ENCODE peak calls at places on chromosomes 12 and 14, in nine cellular contexts. Z is adrenal gland, K is uterus, B is transverse colon, G is breast epithelium, U is suprapubic skin, D is ovary, V is endothelial cell of umbilical vein, Q is IMR-90. M is an unnamed sample.

GRCh38 chr12:99195474-99195873 is 452.1 kb upstream of the GARIN6 start:
- DNase-seq in Z (no peak), K (no peak), B (no peak), G (no peak), U (no peak), D (no peak), V (no peak), Q (no peak), M (no peak)

GRCh38 chr14:50859296-50859624 is 12.6 kb upstream of the ABHD12B start:
- DNase-seq in Z (no peak), K (no peak), B (no peak), G (no peak), U (no peak), D (no peak), V (no peak), Q (no peak), M (no peak)

GRCh38 chr14:70654609-70655008 is 12.9 kb downstream of the TTC9 start:
- DNase-seq in Z (no peak), K (no peak), B (no peak), G (no peak), U (no peak), D (no peak), V (no peak), Q (no peak), M (no peak)

GRCh38 chr12:56243731-56244181 is 13.9 kb downstream of the SLC39A5 start:
- DNase-seq in Z (peak; percentile 86), K (no peak), B (no peak), G (no peak), U (no peak), D (no peak), V (no peak), Q (no peak), M (peak; percentile 80)

GRCh38 chr14:68774771-68775613 is 17.9 kb downstream of the ZFP36L1 start:
- DNase-seq in Z (no peak), K (peak; percentile 10), B (no peak), G (peak; percentile 45), U (peak; percentile 55), D (no peak), V (no peak), Q (peak; percentile 84), M (peak; percentile 16)

GRCh38 chr12:3263939-3264699 is 186.9 kb downstream of the TSPAN9 start:
- DNase-seq in Z (no peak), K (peak; percentile 41), B (no peak), G (no peak), U (no peak), D (no peak), V (no peak), Q (no peak), M (no peak)

GRCh38 chr14:100081997-100082625 is 16.9 kb downstream of the EVL start:
- DNase-seq in Z (no peak), K (no peak), B (no peak), G (no peak), U (no peak), D (no peak), V (no peak), Q (no peak), M (no peak)

GRCh38 chr12:53560912-53561589 is 53.8 kb upstream of the NPFF start:
- DNase-seq in Z (no peak), K (no peak), B (no peak), G (no peak), U (no peak), D (no peak), V (no peak), Q (no peak), M (no peak)

GRCh38 chr12:109575683-109576082 is 2.1 kb downstream of the MVK start:
- DNase-seq in Z (no peak), K (no peak), B (no peak), G (no peak), U (no peak), D (no peak), V (no peak), Q (no peak), M (no peak)

GRCh38 chr12:109571773-109572505 is 1.4 kb downstream of the MMAB start:
- DNase-seq in Z (no peak), K (no peak), B (no peak), G (no peak), U (no peak), D (no peak), V (no peak), Q (no peak), M (no peak)

GRCh38 chr12:109573914-109574244 is 285 bp downstream of the MVK start:
- DNase-seq in Z (no peak), K (no peak), B (no peak), G (no peak), U (no peak), D (no peak), V (no peak), Q (no peak), M (no peak)

GRCh38 chr12:109572506-109572845 is 828 bp downstream of the MMAB start:
- DNase-seq in Z (no peak), K (no peak), B (no peak), G (no peak), U (no peak), D (no peak), V (no peak), Q (no peak), M (no peak)

DNA sequence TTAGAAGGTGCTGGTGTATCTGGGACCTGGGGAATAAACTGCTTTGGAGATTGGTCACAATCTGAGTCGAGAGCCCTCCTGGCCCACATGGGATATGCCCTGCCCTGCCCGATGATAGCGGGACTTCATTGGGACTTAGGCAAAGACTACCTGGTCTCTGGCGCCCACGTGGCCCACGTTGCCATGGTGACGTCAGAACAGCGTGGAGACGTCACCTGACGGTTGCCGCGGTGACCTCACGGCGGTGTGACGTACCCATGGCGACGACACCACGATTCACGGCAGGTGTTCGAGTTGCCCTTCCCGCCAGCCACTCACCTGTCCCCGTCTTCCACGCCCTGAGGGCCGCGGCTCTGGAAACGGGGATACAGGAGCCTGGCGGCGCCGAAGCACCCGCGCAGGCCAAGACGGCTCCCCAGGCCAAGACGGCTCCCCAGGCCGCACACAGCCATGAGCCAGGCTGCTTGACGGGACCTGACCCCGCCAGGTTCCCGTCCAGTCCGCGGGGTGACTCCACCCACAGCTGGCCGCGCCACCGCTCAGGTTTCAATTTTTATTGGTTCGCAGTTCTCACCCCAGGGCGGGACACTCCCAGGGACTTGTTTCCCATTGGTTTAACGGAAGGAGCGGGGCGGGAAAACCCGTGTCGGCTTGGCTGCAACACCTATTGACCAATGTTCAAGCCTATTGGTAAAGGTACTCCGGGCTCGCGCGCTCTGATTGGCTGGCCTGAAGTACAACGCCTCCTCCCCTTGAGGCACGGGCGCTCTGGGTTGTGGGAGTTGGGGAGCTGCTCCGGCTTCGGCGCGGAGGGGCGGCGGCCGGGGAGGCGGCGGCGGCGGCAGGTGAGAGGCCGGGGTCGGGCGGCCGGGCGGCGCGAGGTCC is at the start of the genes MMAB and MVK:
- DNase-seq in Z (peak; percentile 100), K (peak; percentile 98), B (peak; percentile 99), G (peak; percentile 100), U (peak; percentile 100), D (peak; percentile 99), V (peak; percentile 99), Q (peak; percentile 99), M (peak; percentile 99)
- TF ChIP-seq POLR2A in Z (peak; percentile 70), K (peak; percentile 21), B (peak; percentile 79), G (no peak), U (peak; percentile 39), D (peak; percentile 88), V (peak; percentile 73), Q (peak; percentile 49), M (peak; percentile 85)

DNA sequence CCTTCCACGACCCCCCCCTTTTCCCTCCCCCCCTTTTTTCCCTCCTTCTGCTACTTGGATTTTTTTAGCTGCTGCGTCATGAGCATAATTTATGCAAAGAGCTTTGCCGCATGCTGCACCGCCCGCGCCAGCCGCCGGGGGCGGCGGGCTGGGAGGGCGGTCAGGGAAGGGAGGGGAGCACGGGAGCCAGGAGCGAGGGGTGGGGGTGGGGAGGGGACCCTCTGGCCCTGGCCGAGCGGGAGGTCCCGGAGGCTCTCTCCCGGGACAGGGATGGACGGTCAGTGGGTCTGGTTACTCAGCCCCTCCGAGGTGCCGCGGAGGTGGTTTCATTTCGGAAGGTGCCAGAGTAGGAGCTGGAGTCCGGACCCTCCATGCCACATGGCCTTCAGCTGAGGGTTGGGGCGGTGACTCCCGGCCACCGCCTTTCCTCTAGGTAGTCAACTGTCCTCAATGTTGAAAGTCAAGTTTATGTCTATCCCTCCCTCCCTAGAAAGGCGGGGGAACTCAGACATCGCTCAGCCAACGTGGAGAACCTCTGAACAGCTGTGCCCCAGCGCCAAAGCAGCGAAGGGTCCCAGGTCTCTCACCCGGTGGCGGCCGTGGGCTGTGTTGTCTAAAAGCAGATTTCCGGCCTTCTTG is at the start of gene POU6F1:
- DNase-seq in Z (peak; percentile 82), K (peak; percentile 78), B (peak; percentile 74), G (peak; percentile 73), U (peak; percentile 85), D (peak; percentile 77), V (peak; percentile 85), Q (peak; percentile 76), M (peak; percentile 85)
- TF ChIP-seq POLR2A in Z (peak; percentile 27), K (no peak), B (peak; percentile 54), G (no peak), U (peak; percentile 16), D (peak; percentile 52), V (peak; percentile 16), Q (peak; percentile 61), M (peak; percentile 30)

DNA sequence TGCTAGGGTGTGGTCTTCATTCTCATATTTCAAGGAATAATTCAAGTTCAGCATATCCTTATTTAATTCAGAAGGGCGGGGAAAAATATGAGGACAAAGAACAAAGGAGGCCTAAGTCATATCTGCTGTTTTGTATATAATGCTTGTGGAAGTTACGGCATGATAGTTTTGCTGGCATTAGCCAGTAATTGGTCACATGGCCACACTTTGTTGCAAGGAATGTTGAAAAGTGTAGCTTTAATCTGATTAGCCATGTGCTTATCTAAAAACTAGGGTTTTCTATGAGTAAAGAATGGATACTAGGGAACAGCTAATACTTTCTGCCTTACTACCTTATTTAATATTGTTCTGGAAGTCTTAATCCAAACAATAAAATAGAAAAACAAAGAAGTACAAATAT is 34.4 kb upstream of the E2F7 start:
- DNase-seq in Z (no peak), K (no peak), B (no peak), G (no peak), U (no peak), D (no peak), V (no peak), Q (no peak), M (no peak)
- TF ChIP-seq POLR2A in Z (no peak), K (no peak), B (no peak), G (no peak), U (no peak), D (no peak), V (no peak), Q (no peak), M (no peak)

GRCh38 chr12:68831272-68831671 is 23.3 kb downstream of the MDM2 start:
- DNase-seq in Z (no peak), K (no peak), B (no peak), G (no peak), U (no peak), D (no peak), V (no peak), Q (no peak), M (no peak)
- TF ChIP-seq POLR2A in Z (no peak), K (no peak), B (no peak), G (no peak), U (no peak), D (no peak), V (no peak), Q (no peak), M (no peak)

DNA sequence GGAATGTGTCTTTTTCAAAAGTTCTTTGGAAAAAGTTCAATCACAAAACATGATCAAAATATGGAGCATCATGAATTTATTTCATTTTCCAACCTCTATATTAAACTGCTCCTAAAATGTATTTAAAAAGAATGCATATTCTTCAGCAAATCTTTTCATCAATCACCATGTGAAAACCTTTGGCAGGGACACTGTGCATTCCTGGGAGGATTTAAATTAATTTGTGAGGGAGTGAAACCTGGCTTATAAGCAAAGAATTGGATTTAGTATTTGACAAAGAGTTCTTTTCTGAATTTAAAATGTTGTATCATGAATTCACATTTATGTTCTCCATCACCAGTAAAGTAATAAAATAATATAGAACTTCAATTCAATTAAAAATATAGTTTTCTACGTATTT is 38.2 kb downstream of the PAWR start:
- DNase-seq in Z (no peak), K (no peak), B (no peak), G (no peak), U (no peak), D (no peak), V (no peak), Q (no peak), M (no peak)
- TF ChIP-seq POLR2A in Z (no peak), K (no peak), B (no peak), G (no peak), U (no peak), D (no peak), V (no peak), Q (no peak), M (no peak)